ENCODE peak calls at places on chromosomes 12 and 14, in five cellular contexts. One of them, this sample, is unnamed.

GRCh38 chr14:76195003-76195402 is 43.3 kb downstream of the GPATCH2L start:
- DNase-seq in fibroblast of lung: no peak
- DNase-seq in LNCaP clone FGC: no peak
- DNase-seq in NT2/D1: no peak
- DNase-seq in upper lobe of right lung: no peak
- DNase-seq in this sample: no peak

GRCh38 chr12:123091230-123091629 is 59.7 kb downstream of the PITPNM2 start:
- DNase-seq in fibroblast of lung: no peak
- DNase-seq in LNCaP clone FGC: no peak
- DNase-seq in NT2/D1: no peak
- DNase-seq in upper lobe of right lung: no peak
- DNase-seq in this sample: no peak

GRCh38 chr14:102538598-102539543 is 29.3 kb upstream of the ANKRD9 start:
- DNase-seq in fibroblast of lung: peak
- DNase-seq in LNCaP clone FGC: no peak
- DNase-seq in NT2/D1: no peak
- DNase-seq in upper lobe of right lung: no peak
- DNase-seq in this sample: no peak

GRCh38 chr14:85533821-85534271 is 3.9 kb downstream of the FLRT2 start:
- DNase-seq in fibroblast of lung: peak
- DNase-seq in LNCaP clone FGC: no peak
- DNase-seq in NT2/D1: no peak
- DNase-seq in upper lobe of right lung: peak
- DNase-seq in this sample: no peak

GRCh38 chr12:121916719-121917118 is 1.7 kb upstream of the CFAP251 start:
- DNase-seq in fibroblast of lung: peak
- DNase-seq in LNCaP clone FGC: no peak
- DNase-seq in NT2/D1: no peak
- DNase-seq in upper lobe of right lung: no peak
- DNase-seq in this sample: peak

GRCh38 chr14:103878180-103878579 is 30.8 kb upstream of the PPP1R13B start:
- DNase-seq in fibroblast of lung: no peak
- DNase-seq in LNCaP clone FGC: no peak
- DNase-seq in NT2/D1: no peak
- DNase-seq in upper lobe of right lung: no peak
- DNase-seq in this sample: no peak

GRCh38 chr12:106195638-106196037 is 52.2 kb downstream of the CKAP4 start:
- DNase-seq in fibroblast of lung: peak
- DNase-seq in LNCaP clone FGC: no peak
- DNase-seq in NT2/D1: no peak
- DNase-seq in upper lobe of right lung: no peak
- DNase-seq in this sample: peak

GRCh38 chr14:50344116-50344775 is 32.1 kb downstream of the DMAC2L start:
- DNase-seq in fibroblast of lung: no peak
- DNase-seq in LNCaP clone FGC: no peak
- DNase-seq in NT2/D1: no peak
- DNase-seq in upper lobe of right lung: no peak
- DNase-seq in this sample: no peak

GRCh38 chr12:132520421-132521199 is 30.7 kb downstream of the FBRSL1 start:
- DNase-seq in fibroblast of lung: no peak
- DNase-seq in LNCaP clone FGC: no peak
- DNase-seq in NT2/D1: no peak
- DNase-seq in upper lobe of right lung: no peak
- DNase-seq in this sample: no peak

GRCh38 chr14:89417469-89418225 is 614 bp upstream of the FOXN3 start:
- DNase-seq in fibroblast of lung: peak
- DNase-seq in LNCaP clone FGC: no peak
- DNase-seq in NT2/D1: no peak
- DNase-seq in upper lobe of right lung: peak
- DNase-seq in this sample: peak

GRCh38 chr14:39364509-39364908 is 67.7 kb downstream of the FBXO33 start:
- DNase-seq in fibroblast of lung: no peak
- DNase-seq in LNCaP clone FGC: no peak
- DNase-seq in NT2/D1: no peak
- DNase-seq in upper lobe of right lung: no peak
- DNase-seq in this sample: no peak

GRCh38 chr14:49858383-49858782 is 5.8 kb upstream of the NEMF start:
- DNase-seq in fibroblast of lung: no peak
- DNase-seq in LNCaP clone FGC: no peak
- DNase-seq in NT2/D1: no peak
- DNase-seq in upper lobe of right lung: no peak
- DNase-seq in this sample: no peak

GRCh38 chr14:31000629-31001338 is 24.7 kb upstream of the AP4S1 start:
- DNase-seq in fibroblast of lung: no peak
- DNase-seq in LNCaP clone FGC: no peak
- DNase-seq in NT2/D1: no peak
- DNase-seq in upper lobe of right lung: no peak
- DNase-seq in this sample: no peak

GRCh38 chr14:36857842-36858445 is 196.3 kb downstream of the PAX9 start:
- DNase-seq in fibroblast of lung: no peak
- DNase-seq in LNCaP clone FGC: no peak
- DNase-seq in NT2/D1: no peak
- DNase-seq in upper lobe of right lung: no peak
- DNase-seq in this sample: no peak

GRCh38 chr12:1204581-1205121 is 213.6 kb downstream of the ERC1 start:
- DNase-seq in fibroblast of lung: peak
- DNase-seq in LNCaP clone FGC: no peak
- DNase-seq in NT2/D1: no peak
- DNase-seq in upper lobe of right lung: no peak
- DNase-seq in this sample: no peak

DNA sequence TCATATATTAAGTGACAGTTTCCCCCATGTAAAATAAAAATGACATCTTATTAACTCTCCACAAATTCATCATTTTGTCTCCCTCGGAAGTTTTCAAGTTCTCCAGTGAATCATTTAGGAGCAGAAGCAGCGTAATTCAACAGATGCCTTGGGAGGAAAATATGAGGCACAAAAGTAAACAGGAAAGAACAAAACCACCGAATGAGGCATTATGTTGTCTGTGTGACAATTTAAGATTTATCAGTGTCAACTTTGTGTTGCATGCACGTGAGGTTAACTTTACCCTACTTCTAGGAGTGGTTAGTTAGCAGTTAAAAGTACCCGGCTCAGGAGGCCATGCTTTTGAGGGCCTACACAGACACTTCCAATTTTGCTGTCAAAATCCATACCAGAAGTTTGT is 258.6 kb downstream of the IPO8 start:
- DNase-seq in fibroblast of lung: peak
- DNase-seq in LNCaP clone FGC: peak
- DNase-seq in NT2/D1: no peak
- DNase-seq in upper lobe of right lung: no peak
- DNase-seq in this sample: peak
- H3K4me3 ChIP-seq in fibroblast of lung: no peak
- H3K4me3 ChIP-seq in LNCaP clone FGC: no peak
- H3K4me3 ChIP-seq in NT2/D1: no peak
- H3K4me3 ChIP-seq in upper lobe of right lung: no peak
- H3K4me3 ChIP-seq in this sample: no peak

GRCh38 chr14:106039400-106039799 is 513.0 kb downstream of the TMEM121 start:
- DNase-seq in fibroblast of lung: no peak
- DNase-seq in LNCaP clone FGC: peak
- DNase-seq in NT2/D1: no peak
- DNase-seq in upper lobe of right lung: peak
- DNase-seq in this sample: no peak

GRCh38 chr14:106044515-106044914 is 518.1 kb downstream of the TMEM121 start:
- DNase-seq in fibroblast of lung: no peak
- DNase-seq in LNCaP clone FGC: no peak
- DNase-seq in NT2/D1: no peak
- DNase-seq in upper lobe of right lung: no peak
- DNase-seq in this sample: no peak

GRCh38 chr14:106044949-106045596 is 518.7 kb downstream of the TMEM121 start:
- DNase-seq in fibroblast of lung: no peak
- DNase-seq in LNCaP clone FGC: no peak
- DNase-seq in NT2/D1: peak
- DNase-seq in upper lobe of right lung: peak
- DNase-seq in this sample: no peak
- H3K4me3 ChIP-seq in fibroblast of lung: no peak
- H3K4me3 ChIP-seq in LNCaP clone FGC: no peak
- H3K4me3 ChIP-seq in NT2/D1: no peak
- H3K4me3 ChIP-seq in upper lobe of right lung: no peak
- H3K4me3 ChIP-seq in this sample: no peak

GRCh38 chr14:60277605-60278190 is 28.7 kb downstream of the PPM1A start:
- DNase-seq in fibroblast of lung: no peak
- DNase-seq in LNCaP clone FGC: no peak
- DNase-seq in NT2/D1: no peak
- DNase-seq in upper lobe of right lung: no peak
- DNase-seq in this sample: no peak
- H3K4me3 ChIP-seq in fibroblast of lung: no peak
- H3K4me3 ChIP-seq in LNCaP clone FGC: no peak
- H3K4me3 ChIP-seq in NT2/D1: no peak
- H3K4me3 ChIP-seq in upper lobe of right lung: no peak
- H3K4me3 ChIP-seq in this sample: no peak

GRCh38 chr14:54333511-54333910 is 63.3 kb upstream of the CDKN3 start:
- DNase-seq in fibroblast of lung: no peak
- DNase-seq in LNCaP clone FGC: peak
- DNase-seq in NT2/D1: no peak
- DNase-seq in upper lobe of right lung: no peak
- DNase-seq in this sample: no peak

GRCh38 chr14:54332490-54332889 is 64.3 kb upstream of the CDKN3 start:
- DNase-seq in fibroblast of lung: no peak
- DNase-seq in LNCaP clone FGC: no peak
- DNase-seq in NT2/D1: no peak
- DNase-seq in upper lobe of right lung: no peak
- DNase-seq in this sample: no peak

GRCh38 chr14:54331516-54331915 is 65.3 kb upstream of the CDKN3 start:
- DNase-seq in fibroblast of lung: no peak
- DNase-seq in LNCaP clone FGC: no peak
- DNase-seq in NT2/D1: no peak
- DNase-seq in upper lobe of right lung: no peak
- DNase-seq in this sample: no peak

GRCh38 chr14:54329082-54329695 is 67.6 kb upstream of the CDKN3 start:
- DNase-seq in fibroblast of lung: peak
- DNase-seq in LNCaP clone FGC: no peak
- DNase-seq in NT2/D1: peak
- DNase-seq in upper lobe of right lung: no peak
- DNase-seq in this sample: peak

DNA sequence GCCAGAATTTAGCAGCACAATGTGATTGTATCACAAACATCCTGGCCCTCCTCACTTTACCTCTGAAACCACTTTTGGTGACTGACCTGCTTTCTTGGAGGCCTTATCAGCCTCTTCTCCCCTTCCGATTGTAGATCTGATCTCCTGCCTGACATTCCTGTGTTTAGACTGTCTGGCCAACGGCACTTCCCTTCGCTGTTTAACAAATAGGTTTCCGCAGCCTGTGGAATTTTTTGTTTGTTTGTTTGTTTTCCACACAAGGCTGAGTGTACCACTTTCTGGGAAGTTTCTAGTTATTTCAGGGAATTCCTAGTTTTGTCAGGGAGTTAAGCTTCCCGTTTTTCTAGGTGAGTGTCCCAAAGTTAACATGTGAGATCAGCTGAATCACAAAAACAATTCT is 65.9 kb upstream of the CDKN3 start:
- DNase-seq in fibroblast of lung: no peak
- DNase-seq in LNCaP clone FGC: no peak
- DNase-seq in NT2/D1: no peak
- DNase-seq in upper lobe of right lung: no peak
- DNase-seq in this sample: no peak
- H3K4me3 ChIP-seq in fibroblast of lung: no peak
- H3K4me3 ChIP-seq in LNCaP clone FGC: no peak
- H3K4me3 ChIP-seq in NT2/D1: no peak
- H3K4me3 ChIP-seq in upper lobe of right lung: no peak
- H3K4me3 ChIP-seq in this sample: no peak

GRCh38 chr12:51863921-51864700 is 15.6 kb upstream of the FIGNL2 start:
- DNase-seq in fibroblast of lung: no peak
- DNase-seq in LNCaP clone FGC: no peak
- DNase-seq in NT2/D1: peak
- DNase-seq in upper lobe of right lung: peak
- DNase-seq in this sample: no peak
- H3K4me3 ChIP-seq in fibroblast of lung: no peak
- H3K4me3 ChIP-seq in LNCaP clone FGC: no peak
- H3K4me3 ChIP-seq in NT2/D1: peak
- H3K4me3 ChIP-seq in upper lobe of right lung: peak
- H3K4me3 ChIP-seq in this sample: peak

GRCh38 chr14:105488781-105489606 is 2.1 kb upstream of the TEDC1 start:
- DNase-seq in fibroblast of lung: no peak
- DNase-seq in LNCaP clone FGC: no peak
- DNase-seq in NT2/D1: no peak
- DNase-seq in upper lobe of right lung: no peak
- DNase-seq in this sample: no peak
- H3K4me3 ChIP-seq in fibroblast of lung: no peak
- H3K4me3 ChIP-seq in LNCaP clone FGC: peak
- H3K4me3 ChIP-seq in NT2/D1: peak
- H3K4me3 ChIP-seq in upper lobe of right lung: peak
- H3K4me3 ChIP-seq in this sample: no peak